ENCODE peak calls at places on chromosomes 6 and 20, in seven cellular contexts. I is NCI-H460, W is tibial nerve, U is H7, C is HFFc6, A is GM04503, B is A549. F is an unnamed sample.
A peak's percentile ranks its signal among the peaks of the same experiment; 100 is the strongest.

GRCh38 chr6:121688974-121689373 is 253.5 kb downstream of the GJA1 start:
- DNase-seq in I (no peak), C (no peak), B (no peak), U (no peak), A (no peak), W (no peak), F (no peak)

GRCh38 chr20:47304287-47304686 is 52.2 kb downstream of the ZMYND8 start:
- DNase-seq in U (no peak), B (no peak), C (peak; percentile 39), A (no peak), W (no peak), I (no peak), F (no peak)

GRCh38 chr6:148309301-148309700 is 33.3 kb upstream of the SASH1 start:
- DNase-seq in B (no peak), U (no peak), W (no peak), A (no peak), I (no peak), C (no peak), F (no peak)

GRCh38 chr6:1062786-1063545 is 248.9 kb upstream of the FOXQ1 start:
- DNase-seq in A (no peak), C (peak; percentile 0), B (no peak), W (no peak), U (peak; percentile 72), I (no peak), F (no peak)

GRCh38 chr20:11891827-11892521 is 25.7 kb upstream of the BTBD3 start:
- DNase-seq in U (peak; percentile 80), A (no peak), C (peak; percentile 63), B (peak; percentile 74), I (peak; percentile 59), W (peak; percentile 41), F (peak; percentile 56)

GRCh38 chr6:2030682-2031244 is 214.6 kb downstream of the GMDS start:
- DNase-seq in B (no peak), W (no peak), A (no peak), U (no peak), C (no peak), I (no peak), F (no peak)

GRCh38 chr20:62770111-62770910 is 26.0 kb upstream of the MRGBP start:
- DNase-seq in U (no peak), B (no peak), C (no peak), I (no peak), A (no peak), W (no peak), F (no peak)

GRCh38 chr6:32203435-32204267 is 11.2 kb upstream of the GPSM3 start:
- DNase-seq in A (no peak), W (no peak), B (no peak), U (no peak), C (no peak), I (no peak), F (no peak)

GRCh38 chr6:26097268-26097875 is 10.1 kb downstream of the HFE start:
- DNase-seq in W (peak; percentile 80), A (no peak), C (peak; percentile 46), B (peak; percentile 15), I (peak; percentile 54), U (peak; percentile 61), F (peak; percentile 49)

GRCh38 chr6:77678048-77678447 is 25.2 kb downstream of the MEI4 start:
- DNase-seq in A (no peak), B (no peak), I (no peak), C (no peak), U (no peak), W (no peak), F (no peak)

GRCh38 chr6:53201270-53201669 is 52.6 kb upstream of the GCM1 start:
- DNase-seq in U (no peak), A (no peak), I (no peak), B (no peak), W (no peak), C (no peak), F (no peak)

GRCh38 chr6:44166591-44167184 is 8.1 kb downstream of the CAPN11 start:
- DNase-seq in A (no peak), B (no peak), I (no peak), W (no peak), U (peak; percentile 80), C (no peak), F (no peak)

GRCh38 chr20:10573951-10574339 is 99.9 kb downstream of the JAG1 start:
- DNase-seq in I (no peak), U (no peak), A (no peak), B (no peak), C (no peak), W (no peak), F (no peak)

GRCh38 chr6:34027445-34027936 is 118.4 kb downstream of the GRM4 start:
- DNase-seq in I (peak; percentile 20), U (peak; percentile 98), B (peak; percentile 68), A (no peak), C (peak; percentile 31), W (peak; percentile 7), F (peak; percentile 61)

GRCh38 chr6:161353208-161353613 is 79.3 kb upstream of the AGPAT4 start:
- DNase-seq in U (peak; percentile 77), A (no peak), I (no peak), C (no peak), B (peak; percentile 12), W (no peak), F (no peak)

GRCh38 chr6:149905911-149906371 is 8.0 kb upstream of the RAET1E start:
- DNase-seq in U (no peak), A (no peak), B (no peak), W (no peak), I (no peak), C (no peak), F (no peak)

GRCh38 chr6:106069478-106069877 is 16.7 kb upstream of the PRDM1 start:
- DNase-seq in B (no peak), A (no peak), I (no peak), C (peak; percentile 51), U (no peak), W (peak; percentile 77), F (no peak)

GRCh38 chr20:23923311-23923710 is 43.8 kb upstream of the CST5 start:
- DNase-seq in I (no peak), C (no peak), W (no peak), B (no peak), A (no peak), U (no peak), F (no peak)

GRCh38 chr6:125789576-125790402 is 971 bp upstream of the NCOA7 start:
- DNase-seq in A (no peak), W (peak; percentile 55), C (peak; percentile 26), B (no peak), I (peak; percentile 33), U (peak; percentile 34), F (peak; percentile 18)

GRCh38 chr6:132065556-132065955 is 114.4 kb upstream of the CCN2 start:
- DNase-seq in U (no peak), C (no peak), A (no peak), B (no peak), I (no peak), W (no peak), F (no peak)